ENCODE peak calls at places on chromosomes 16 and 17, in nine cellular contexts. J is breast epithelium; Z is HCT116; D is transverse colon; W is CD8-positive, alpha-beta memory T cell; C is SJSA1; M is Karpas-422; I is CD4-positive, CD25-positive, alpha-beta regulatory T cell; H is PC-9. A is an unnamed sample.

GRCh38 chr17:32549559-32549958 is 62.8 kb downstream of the CDK5R1 start:
- DNase-seq in C (no peak), Z (no peak), J (no peak), I (no peak), D (no peak), M (no peak), W (no peak), H (no peak), A (no peak)

GRCh38 chr16:10343124-10343760 is 42.6 kb upstream of the ATF7IP2 start:
- DNase-seq in C (no peak), D (no peak), H (no peak), W (no peak), J (no peak), M (no peak), I (no peak), Z (peak; percentile 19), A (no peak)

GRCh38 chr16:79049040-79049439 is 551.5 kb downstream of the MAF start:
- DNase-seq in I (no peak), D (no peak), H (no peak), J (no peak), C (no peak), Z (no peak), W (no peak), M (no peak), A (no peak)

GRCh38 chr17:68355093-68355492 is 63.8 kb downstream of the ARSG start:
- DNase-seq in H (peak; percentile 66), C (no peak), W (no peak), I (no peak), M (no peak), J (no peak), D (no peak), Z (no peak), A (no peak)

GRCh38 chr17:69069289-69069688 is 8.6 kb upstream of the ABCA9 start:
- DNase-seq in H (no peak), Z (no peak), D (no peak), I (no peak), C (no peak), J (no peak), M (no peak), W (no peak), A (no peak)

GRCh38 chr17:82339634-82340580 is 6.3 kb upstream of the SECTM1 start:
- DNase-seq in D (no peak), W (no peak), J (no peak), I (no peak), Z (no peak), H (no peak), M (no peak), C (no peak), A (peak; percentile 68)

GRCh38 chr17:72705905-72706395 is 386.5 kb downstream of the SLC39A11 start:
- DNase-seq in M (no peak), I (no peak), J (no peak), H (no peak), Z (no peak), W (no peak), C (no peak), D (no peak), A (no peak)

GRCh38 chr16:66036775-66037715 is 329.4 kb upstream of the CDH5 start:
- DNase-seq in J (peak; percentile 77), H (no peak), M (no peak), W (no peak), C (no peak), Z (no peak), D (no peak), I (no peak), A (no peak)

GRCh38 chr16:21593530-21594289 is 5.7 kb upstream of the METTL9 start:
- DNase-seq in W (no peak), C (no peak), D (no peak), I (no peak), M (no peak), J (no peak), H (no peak), Z (no peak), A (no peak)

GRCh38 chr17:76071497-76072148 is 694 bp downstream of the SRP68 start:
- DNase-seq in C (peak; percentile 61), W (no peak), J (no peak), I (peak; percentile 37), H (no peak), M (peak; percentile 53), Z (no peak), D (no peak), A (no peak)

GRCh38 chr16:86826931-86827330 is 248.6 kb downstream of the FOXL1 start:
- DNase-seq in J (no peak), M (no peak), W (no peak), D (no peak), Z (no peak), I (no peak), C (no peak), H (no peak), A (peak; percentile 35)

GRCh38 chr16:88798772-88799455 is 4.7 kb upstream of the CDT1 start:
- DNase-seq in Z (no peak), I (no peak), J (no peak), W (no peak), D (no peak), C (no peak), M (peak; percentile 87), H (no peak), A (no peak)

GRCh38 chr17:19369107-19369778 is 6.7 kb upstream of the B9D1 start:
- DNase-seq in C (no peak), M (no peak), J (no peak), D (peak; percentile 65), I (no peak), W (peak; percentile 39), Z (no peak), H (no peak), A (no peak)

GRCh38 chr16:57643166-57643813 is 14.9 kb downstream of the ADGRG1 start:
- DNase-seq in M (no peak), Z (no peak), D (no peak), J (no peak), H (peak; percentile 87), W (no peak), C (no peak), I (no peak), A (no peak)

GRCh38 chr16:29784157-29784556 is 6.1 kb downstream of the ZG16 start:
- DNase-seq in H (peak; percentile 55), I (no peak), M (no peak), W (no peak), C (no peak), Z (no peak), J (no peak), D (no peak), A (no peak)

GRCh38 chr17:81232616-81233241 is 6.1 kb downstream of the TEPSIN start:
- DNase-seq in M (no peak), W (no peak), Z (no peak), H (no peak), D (no peak), I (no peak), C (no peak), J (no peak), A (no peak)

GRCh38 chr16:19711643-19712042 is 6.4 kb downstream of the KNOP1 start:
- DNase-seq in I (no peak), D (no peak), Z (no peak), J (no peak), H (no peak), M (no peak), C (no peak), W (no peak), A (peak; percentile 37)

GRCh38 chr17:75308732-75309629 is 19.7 kb upstream of the SLC25A19 start:
- DNase-seq in J (no peak), Z (no peak), D (peak; percentile 77), H (no peak), M (no peak), C (no peak), I (no peak), W (no peak), A (peak; percentile 82)

GRCh38 chr17:72812823-72813222 is 279.7 kb downstream of the SLC39A11 start:
- DNase-seq in M (no peak), D (no peak), J (no peak), H (no peak), Z (peak; percentile 51), W (no peak), C (no peak), I (no peak), A (no peak)

GRCh38 chr17:70278846-70279465 is 109.6 kb downstream of the KCNJ2 start:
- DNase-seq in H (no peak), I (no peak), M (no peak), D (no peak), Z (no peak), C (no peak), W (no peak), J (no peak), A (no peak)

GRCh38 chr16:75096730-75097129 is 19.9 kb downstream of the LDHD start:
- DNase-seq in C (no peak), D (peak; percentile 44), Z (peak; percentile 63), H (peak; percentile 83), I (no peak), W (no peak), J (peak; percentile 82), M (no peak), A (no peak)

GRCh38 chr16:86566601-86566965 is at the start of gene FOXC2:
- DNase-seq in H (no peak), J (peak; percentile 73), I (no peak), C (peak; percentile 96), Z (no peak), D (peak; percentile 54), M (no peak), W (peak; percentile 50), A (peak; percentile 79)

DNA sequence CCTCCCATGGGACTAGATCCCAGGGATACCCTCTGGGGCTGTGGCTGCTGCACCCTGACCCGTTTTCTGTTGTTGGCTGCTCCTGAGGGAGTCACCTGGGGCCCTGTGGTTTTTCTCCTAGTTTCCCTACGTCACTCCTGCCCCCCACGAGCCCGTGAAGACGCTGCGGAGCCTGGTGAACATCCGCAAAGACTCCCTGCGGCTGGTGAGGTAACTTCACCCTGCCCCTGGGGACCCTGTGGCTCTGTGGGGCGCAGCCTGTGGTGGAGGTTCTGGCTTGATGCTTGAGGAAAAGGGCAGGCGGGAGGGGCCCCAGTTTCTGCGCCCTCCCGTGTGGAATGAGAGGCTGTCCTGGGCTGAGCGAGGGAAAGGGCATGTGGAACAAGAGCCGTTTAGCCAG is 27.2 kb downstream of the MGRN1 start:
- DNase-seq in M (peak; percentile 51), D (no peak), C (no peak), Z (no peak), J (no peak), I (no peak), W (no peak), H (no peak), A (no peak)
- H3K36me3 ChIP-seq in M (no peaks in the 10 kb centered on the region), D (no peaks in the 10 kb centered on the region), C (peaks cover 70% of the 10 kb centered on the region), Z (peaks cover 12% of the 10 kb centered on the region), J (no peaks in the 10 kb centered on the region), I (peaks cover 28% of the 10 kb centered on the region), W (peaks cover 5% of the 10 kb centered on the region), H (peaks cover 5% of the 10 kb centered on the region), A (no peaks in the 10 kb centered on the region)

GRCh38 chr17:77120866-77121265 is 19.9 kb upstream of the SEC14L1 start:
- DNase-seq in C (no peak), J (peak; percentile 84), D (no peak), M (no peak), H (no peak), Z (no peak), I (no peak), W (no peak), A (no peak)
- H3K27ac ChIP-seq in C (peak overlapping the region; percentile 99), J (peak overlapping the region; percentile 91), D (peak overlapping the region; percentile 57), M (no peak overlapping the region), H (no peak overlapping the region), Z (no peak overlapping the region), I (no peak overlapping the region), W (no peak overlapping the region), A (no peak overlapping the region)

GRCh38 chr17:8160741-8161221 is 2.0 kb downstream of the VAMP2 start:
- DNase-seq in I (no peak), M (no peak), C (no peak), J (no peak), D (no peak), W (peak; percentile 55), H (no peak), Z (no peak), A (no peak)
- H3K4me1 ChIP-seq in I (peaks cover 77% of the 10 kb centered on the region), M (peaks cover 60% of the 10 kb centered on the region), C (peaks cover 45% of the 10 kb centered on the region), J (peaks cover 21% of the 10 kb centered on the region), D (peaks cover 66% of the 10 kb centered on the region), W (peaks cover 68% of the 10 kb centered on the region), H (peaks cover 8% of the 10 kb centered on the region), Z (peaks cover 78% of the 10 kb centered on the region), A (peaks cover 78% of the 10 kb centered on the region)

GRCh38 chr17:17216776-17217175 is 10.6 kb upstream of the PLD6 start:
- DNase-seq in J (no peak), I (no peak), D (no peak), H (no peak), C (no peak), W (no peak), Z (no peak), M (no peak), A (no peak)
- H3K36me3 ChIP-seq in J (peaks cover 14% of the 10 kb centered on the region), I (peaks cover 82% of the 10 kb centered on the region), D (no peaks in the 10 kb centered on the region), H (peaks cover 17% of the 10 kb centered on the region), C (peaks cover 80% of the 10 kb centered on the region), W (peaks cover 27% of the 10 kb centered on the region), Z (peaks cover 37% of the 10 kb centered on the region), M (no peaks in the 10 kb centered on the region), A (peaks cover 100% of the 10 kb centered on the region)